ENCODE peak calls at places on chromosome 14, in eight cellular contexts. Y is gastrocnemius medialis, U is left ventricle myocardium inferior, Q is epithelial cell of proximal tubule, J is keratinocyte, W is AG10803, G is tibial nerve, P is pancreas. H is an unnamed sample.

GRCh38 chr14:33589334-33589733 is 361.5 kb downstream of the EGLN3 start:
- DNase-seq in Q (peak; percentile 74), P (peak; percentile 65), U (no peak), G (no peak), Y (no peak), W (peak; percentile 91), J (peak; percentile 73), H (peak; percentile 99)

GRCh38 chr14:101254805-101255764 is 306.2 kb upstream of the DIO3 start:
- DNase-seq in G (no peak), U (no peak), J (no peak), W (no peak), P (no peak), Y (peak; percentile 33), Q (no peak), H (no peak)

GRCh38 chr14:100825691-100826331 is at the start of gene MEG3:
- DNase-seq in J (no peak), U (peak; percentile 35), G (peak; percentile 51), W (peak; percentile 82), Q (no peak), P (peak; percentile 63), Y (peak; percentile 37), H (peak; percentile 37)

GRCh38 chr14:49173765-49174373 is 412.3 kb downstream of the RPS29 start:
- DNase-seq in U (no peak), W (peak; percentile 63), Q (peak; percentile 25), Y (no peak), P (peak; percentile 32), G (peak; percentile 21), J (peak; percentile 17), H (peak; percentile 59)

GRCh38 chr14:49879683-49880204 is 13.1 kb upstream of the ARF6 start:
- DNase-seq in Q (peak; percentile 38), Y (peak; percentile 45), U (no peak), J (no peak), P (no peak), G (peak; percentile 21), W (peak; percentile 59), H (peak; percentile 70)

GRCh38 chr14:44029933-44030332 is 477.1 kb downstream of the FSCB start:
- DNase-seq in U (no peak), W (no peak), J (no peak), P (no peak), Q (no peak), Y (no peak), G (no peak), H (peak; percentile 23)

GRCh38 chr14:72478397-72479025 is 415.4 kb downstream of the DPF3 start:
- DNase-seq in U (no peak), G (no peak), Q (peak; percentile 67), P (no peak), Y (no peak), J (no peak), W (no peak), H (no peak)

GRCh38 chr14:23321572-23322547 is 603 bp downstream of the PABPN1 start:
- DNase-seq in P (peak; percentile 64), Y (no peak), U (peak; percentile 48), W (peak; percentile 57), G (peak; percentile 23), J (no peak), Q (no peak), H (peak; percentile 60)

GRCh38 chr14:66701813-66702212 is 193.9 kb downstream of the GPHN start:
- DNase-seq in W (no peak), P (no peak), Y (no peak), G (no peak), Q (no peak), J (no peak), U (no peak), H (no peak)

GRCh38 chr14:76940057-76940456 is 88.5 kb downstream of the IRF2BPL start:
- DNase-seq in W (no peak), Y (no peak), U (no peak), G (no peak), P (no peak), Q (no peak), J (no peak), H (no peak)

GRCh38 chr14:92658160-92658559 is 90.3 kb downstream of the LGMN start:
- DNase-seq in J (no peak), U (no peak), P (no peak), G (no peak), Y (no peak), Q (no peak), W (no peak), H (no peak)

GRCh38 chr14:66923251-66923650 is 266.0 kb upstream of the GARIN2 start:
- DNase-seq in W (no peak), Y (no peak), P (no peak), U (no peak), G (no peak), Q (no peak), J (no peak), H (no peak)

GRCh38 chr14:55782166-55782565 is 202.2 kb downstream of the KTN1 start:
- DNase-seq in W (no peak), G (no peak), Q (no peak), P (no peak), U (no peak), J (no peak), Y (no peak), H (no peak)

GRCh38 chr14:20757963-20758362 is 10.2 kb upstream of the EDDM3B start:
- DNase-seq in J (no peak), G (peak; percentile 15), P (peak; percentile 39), Q (no peak), W (no peak), Y (no peak), U (no peak), H (no peak)
- TF ChIP-seq CTCF in J (no peak), G (no peak), P (peak; percentile 27), Q (peak; percentile 21), W (no peak), Y (no peak), U (peak; percentile 62), H (no peak)

GRCh38 chr14:61476105-61476736 is 154.8 kb downstream of the PRKCH start:
- DNase-seq in U (no peak), J (no peak), G (no peak), W (no peak), Y (no peak), Q (no peak), P (no peak), H (no peak)

GRCh38 chr14:61478971-61479473 is 157.6 kb downstream of the PRKCH start:
- DNase-seq in W (no peak), P (no peak), Q (no peak), J (no peak), U (no peak), G (no peak), Y (no peak), H (no peak)

GRCh38 chr14:61479746-61480502 is 158.5 kb downstream of the PRKCH start:
- DNase-seq in U (no peak), W (peak; percentile 47), G (no peak), Y (no peak), J (no peak), Q (no peak), P (no peak), H (peak; percentile 91)

GRCh38 chr14:61476737-61477410 is 155.5 kb downstream of the PRKCH start:
- DNase-seq in U (no peak), J (no peak), P (no peak), Y (peak; percentile 40), G (peak; percentile 82), Q (peak; percentile 86), W (peak; percentile 93), H (peak; percentile 93)

DNA sequence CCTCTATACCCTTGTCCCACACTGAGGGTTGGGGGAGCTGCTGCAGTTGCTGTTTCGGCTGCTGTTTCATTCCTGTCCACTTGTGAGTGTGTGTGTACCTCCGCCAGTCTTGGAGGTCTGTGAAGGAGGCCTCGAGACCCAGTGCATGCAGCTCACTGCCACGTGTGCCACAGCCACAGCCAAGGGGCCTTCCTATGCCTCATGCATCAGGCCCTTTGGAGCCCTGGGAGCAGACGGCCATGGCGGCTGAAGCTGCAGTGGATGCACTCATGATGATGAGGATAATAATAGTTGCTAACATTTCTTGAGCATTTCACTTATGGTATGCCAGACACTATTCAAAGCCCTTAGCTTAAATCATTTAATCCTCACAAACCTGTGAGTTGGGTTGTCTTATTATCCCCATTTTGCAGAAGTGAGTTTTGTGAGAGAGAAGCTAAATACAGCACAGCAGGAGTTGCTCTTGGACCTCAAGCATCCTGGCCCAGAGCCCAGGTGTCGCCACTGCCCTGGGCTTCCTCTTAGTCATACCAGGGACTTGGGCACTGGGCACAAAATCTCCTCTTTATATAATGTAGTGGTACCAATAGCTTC is 156.6 kb downstream of the PRKCH start:
- DNase-seq in P (peak; percentile 84), J (no peak), W (peak; percentile 52), U (peak; percentile 79), Q (no peak), Y (peak; percentile 60), G (no peak), H (no peak)
- H3K4me3 ChIP-seq in P (no peak overlapping the region), J (no peak overlapping the region), W (no peak overlapping the region), U (no peak overlapping the region), Q (no peak overlapping the region), Y (no peak overlapping the region), G (no peak overlapping the region), H (no peak overlapping the region)

GRCh38 chr14:30564235-30564867 is 5.4 kb downstream of the G2E3 start:
- DNase-seq in G (no peak), W (no peak), Y (no peak), J (no peak), U (no peak), P (no peak), Q (no peak), H (no peak)
- TF ChIP-seq CTCF in G (no peak), W (no peak), Y (no peak), J (no peak), U (no peak), P (no peak), Q (no peak), H (no peak)

DNA sequence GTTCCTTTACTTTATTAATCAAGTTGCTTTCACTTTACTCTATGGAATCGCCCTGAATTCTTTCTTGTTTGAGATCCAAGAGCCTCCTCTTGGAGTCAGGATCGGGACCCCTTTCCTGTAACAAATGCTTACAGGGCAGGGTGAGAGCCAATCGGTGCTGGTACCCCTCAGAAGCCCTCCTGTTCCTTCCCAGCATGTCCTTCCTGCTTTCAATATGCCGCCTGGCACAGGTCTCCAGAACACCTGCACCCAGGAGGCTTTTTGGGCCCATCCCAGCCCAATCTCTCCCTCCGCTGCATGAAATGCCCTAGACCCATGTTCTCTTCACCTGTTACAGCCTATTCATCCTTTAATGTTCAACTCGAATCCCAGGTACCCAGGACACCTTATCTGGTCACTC is 122.2 kb downstream of the FOXN3 start:
- DNase-seq in W (no peak), P (no peak), J (no peak), U (no peak), Y (no peak), G (no peak), Q (no peak), H (no peak)
- H3K4me3 ChIP-seq in W (no peak overlapping the region), P (no peak overlapping the region), J (no peak overlapping the region), U (no peak overlapping the region), Y (no peak overlapping the region), G (no peak overlapping the region), Q (no peak overlapping the region), H (no peak overlapping the region)